ENCODE peak calls at places on chromosomes 6 and 20, in four cellular contexts. T is HCT116, E is SK-N-SH, F is HepG2. L is an unnamed sample.
A peak's percentile ranks its signal among the peaks of the same experiment; 100 is the strongest.

GRCh38 chr20:33551778-33552177 is 61.9 kb downstream of the CBFA2T2 start:
- DNase-seq in T (no peak), E (no peak), F (no peak), L (no peak)

GRCh38 chr20:37238426-37238825 is 23.2 kb downstream of the GHRH start:
- DNase-seq in T (no peak), E (no peak), F (no peak), L (no peak)

GRCh38 chr20:13863244-13863643 is 78.4 kb downstream of the NDUFAF5 start:
- DNase-seq in T (no peak), E (no peak), F (no peak), L (no peak)

GRCh38 chr6:44237021-44237812 is 9.7 kb upstream of the HSP90AB1 start:
- DNase-seq in T (peak; percentile 86), E (peak; percentile 86), F (peak; percentile 98), L (peak; percentile 79)

GRCh38 chr6:119541132-119541905 is 191.8 kb upstream of the MAN1A1 start:
- DNase-seq in T (peak; percentile 88), E (peak; percentile 4), F (no peak), L (no peak)

GRCh38 chr6:142008016-142008735 is 124.5 kb upstream of the GJE1 start:
- DNase-seq in T (peak; percentile 33), E (no peak), F (no peak), L (no peak)

GRCh38 chr20:19944772-19945459 is 72.2 kb upstream of the NAA20 start:
- DNase-seq in T (no peak), E (no peak), F (no peak), L (no peak)

GRCh38 chr20:1811621-1812498 is 83.3 kb upstream of the SIRPA start:
- DNase-seq in T (no peak), E (no peak), F (peak; percentile 99), L (no peak)

GRCh38 chr20:33516882-33517281 is 27.0 kb downstream of the CBFA2T2 start:
- DNase-seq in T (no peak), E (no peak), F (no peak), L (no peak)

GRCh38 chr20:62795023-62795761 is 1.1 kb upstream of the MRGBP start:
- DNase-seq in T (no peak), E (peak; percentile 79), F (peak; percentile 77), L (peak; percentile 83)

GRCh38 chr6:161463061-161463460 is 189.2 kb upstream of the AGPAT4 start:
- DNase-seq in T (no peak), E (no peak), F (no peak), L (no peak)

GRCh38 chr20:17556842-17557674 is 12.8 kb upstream of the DSTN start:
- DNase-seq in T (no peak), E (peak; percentile 53), F (no peak), L (peak; percentile 11)

GRCh38 chr6:108888745-108889144 is 40.5 kb downstream of the ARMC2 start:
- DNase-seq in T (no peak), E (no peak), F (no peak), L (no peak)

GRCh38 chr6:118618676-118619377 is 32.6 kb downstream of the CEP85L start:
- DNase-seq in T (peak; percentile 12), E (peak; percentile 49), F (peak; percentile 43), L (peak; percentile 33)

GRCh38 chr20:21053002-21053762 is 53.0 kb downstream of the LINC00237 start:
- DNase-seq in T (no peak), E (peak; percentile 20), F (peak; percentile 97), L (no peak)

GRCh38 chr6:55399331-55399730 is 72.1 kb downstream of the GFRAL start:
- DNase-seq in T (no peak), E (no peak), F (no peak), L (no peak)

GRCh38 chr6:101226677-101227135 is 166.8 kb upstream of the GRIK2 start:
- DNase-seq in T (peak; percentile 32), E (no peak), F (peak; percentile 20), L (no peak)

GRCh38 chr20:14997791-14998190 is 660.4 kb upstream of the FLRT3 start:
- DNase-seq in T (no peak), E (no peak), F (no peak), L (no peak)

GRCh38 chr6:158150701-158151100 is 17.4 kb downstream of the SERAC1 start:
- DNase-seq in T (no peak), E (no peak), F (no peak), L (no peak)

GRCh38 chr6:157800420-157801237 is 22.4 kb upstream of the SNX9 start:
- DNase-seq in T (no peak), E (no peak), F (no peak), L (no peak)

GRCh38 chr6:113576310-113576709 is 280.8 kb upstream of the MARCKS start:
- DNase-seq in T (no peak), E (no peak), F (no peak), L (no peak)

GRCh38 chr6:3732345-3733141 is 19.0 kb downstream of the PXDC1 start:
- DNase-seq in T (no peak), E (peak; percentile 82), F (peak; percentile 64), L (peak; percentile 84)

GRCh38 chr6:102390541-102390940 is 997.0 kb downstream of the GRIK2 start:
- DNase-seq in T (no peak), E (peak; percentile 24), F (no peak), L (no peak)

GRCh38 chr20:47606414-47607207 is 104.9 kb downstream of the NCOA3 start:
- DNase-seq in T (no peak), E (no peak), F (no peak), L (peak; percentile 23)

GRCh38 chr6:73382462-73383113 is 12.0 kb upstream of the DDX43 start:
- DNase-seq in T (peak; percentile 15), E (no peak), F (no peak), L (no peak)

GRCh38 chr6:9502991-9503761 is 911.7 kb downstream of the TFAP2A start:
- DNase-seq in T (no peak), E (no peak), F (no peak), L (no peak)

GRCh38 chr6:26556263-26557070 is 18.3 kb downstream of the HMGN4 start:
- DNase-seq in T (peak; percentile 84), E (peak; percentile 48), F (peak; percentile 93), L (peak; percentile 95)

GRCh38 chr6:65566117-65566516 is 140.9 kb downstream of the EYS start:
- DNase-seq in T (no peak), E (no peak), F (peak; percentile 14), L (no peak)

GRCh38 chr20:60008130-60008808 is 50.0 kb downstream of the CDH26 start:
- DNase-seq in T (no peak), E (no peak), F (no peak), L (no peak)

GRCh38 chr6:54860739-54861138 is 14.2 kb downstream of the FAM83B start:
- DNase-seq in T (peak; percentile 48), E (no peak), F (no peak), L (no peak)

DNA sequence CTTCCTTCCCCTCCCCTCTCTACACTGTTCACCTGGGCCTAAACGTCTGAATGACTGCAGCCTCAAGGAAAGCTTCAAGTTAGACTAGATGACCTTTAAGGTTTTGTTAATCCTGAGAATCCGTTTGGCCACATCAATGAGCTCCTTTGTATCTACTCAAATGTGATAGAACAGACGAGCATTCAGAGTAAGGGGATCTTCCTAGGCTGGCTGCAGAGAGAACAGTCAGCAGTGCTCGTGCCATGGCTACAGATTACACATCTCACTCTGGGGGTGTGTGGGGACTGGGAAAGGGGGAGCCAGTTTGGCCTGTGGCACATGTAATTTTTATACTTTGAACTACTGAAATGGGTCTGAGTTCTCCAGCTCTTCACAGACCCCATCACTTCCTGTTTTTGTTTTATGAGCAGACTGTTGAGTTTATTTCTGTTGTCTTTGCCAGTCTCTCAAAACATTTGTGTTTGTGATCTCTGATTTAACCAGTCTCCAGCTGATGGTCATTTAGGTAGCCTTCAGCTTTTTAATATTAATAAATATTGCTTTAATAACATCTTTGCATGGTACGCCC is 50.9 kb downstream of the KCNS1 start:
- DNase-seq in T (no peak), E (no peak), F (no peak), L (no peak)
- TF ChIP-seq ELF1 in T (no peak), E (no peak), F (no peak), L (no peak)

GRCh38 chr6:156662025-156662445 is 115.1 kb upstream of the ARID1B start:
- DNase-seq in T (peak; percentile 73), E (no peak), F (peak; percentile 50), L (peak; percentile 88)
- TF ChIP-seq ZBTB33 in T (no peak), E (no peak), F (peak; percentile 25), L (no peak)

GRCh38 chr6:139020689-139021088 is 7.9 kb upstream of the ABRACL start:
- DNase-seq in T (no peak), E (no peak), F (no peak), L (no peak)
- TF ChIP-seq ELF1 in T (no peak), E (no peak), F (no peak), L (no peak)

GRCh38 chr6:6390849-6391602 is 70.6 kb upstream of the F13A1 start:
- DNase-seq in T (no peak), E (no peak), F (no peak), L (no peak)

GRCh38 chr6:6384520-6384919 is 64.1 kb upstream of the F13A1 start:
- DNase-seq in T (no peak), E (no peak), F (no peak), L (no peak)

DNA sequence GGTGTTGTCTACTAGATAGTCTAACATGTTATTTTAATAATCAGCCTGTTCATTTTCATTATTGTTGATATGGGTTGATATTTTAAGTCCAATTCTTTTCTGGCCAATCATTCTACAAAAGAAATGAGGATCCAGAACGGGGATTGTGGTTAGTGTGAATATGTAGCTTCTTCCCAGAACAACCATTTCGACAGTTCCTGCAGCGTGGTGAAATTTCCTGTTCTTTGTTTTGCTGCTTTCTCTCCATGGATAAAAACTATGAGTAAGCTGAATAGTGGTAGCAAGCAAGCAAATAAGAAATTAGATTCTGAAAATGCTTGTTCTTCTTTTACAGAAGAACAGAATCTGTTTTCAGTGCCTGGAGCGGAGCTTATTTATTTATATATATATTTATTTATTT is 65.5 kb upstream of the F13A1 start:
- DNase-seq in T (no peak), E (no peak), F (no peak), L (no peak)
- TF ChIP-seq ZBTB33 in T (no peak), E (no peak), F (no peak), L (no peak)

GRCh38 chr6:143840595-143840994 is 2.5 kb upstream of the LTV1 start:
- DNase-seq in T (no peak), E (no peak), F (no peak), L (no peak)
- TF ChIP-seq ELF1 in T (no peak), E (no peak), F (no peak), L (no peak)

DNA sequence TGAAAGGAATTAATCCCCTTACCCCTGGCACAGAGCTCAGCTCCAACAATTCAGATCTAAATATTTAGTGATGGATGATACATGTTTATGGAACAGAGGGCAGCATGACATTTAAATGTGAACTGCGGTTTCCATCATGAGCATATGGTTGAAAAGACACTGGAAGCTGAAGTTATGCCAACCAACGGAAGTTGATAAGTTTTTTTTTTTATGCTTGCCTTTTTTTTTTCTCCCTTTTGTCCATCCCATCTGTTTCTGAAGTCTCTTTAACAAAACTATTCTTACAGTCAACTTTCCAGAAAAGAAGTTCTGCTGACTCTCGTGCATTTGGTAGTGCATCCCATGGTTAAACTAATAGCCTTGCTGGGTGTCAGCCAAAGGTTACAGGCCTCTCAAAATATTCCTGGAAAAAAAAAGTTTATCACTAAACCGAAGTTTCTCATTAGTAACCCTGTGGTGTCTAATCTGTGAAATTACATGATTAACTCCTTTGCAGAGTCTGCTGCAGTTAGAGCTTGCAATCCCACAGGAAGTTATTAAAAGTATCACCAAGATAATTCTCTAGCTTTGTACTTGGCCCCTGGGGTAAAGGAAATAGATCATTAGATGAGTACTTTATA is 243.8 kb upstream of the TCF21 start:
- DNase-seq in T (no peak), E (no peak), F (no peak), L (no peak)
- TF ChIP-seq ZBTB33 in T (no peak), E (no peak), F (no peak), L (no peak)

L was measured in K562.